ENCODE peak calls at places on chromosome 10, in seven cellular contexts. O is spleen; P is dermis microvascular lymphatic vessel endothelial cell; R is stimulated activated CD8-positive, alpha-beta memory T cell treated with anti-CD3 and anti-CD28 coated beads, Interleukin-12 subunit alpha, Interleukin-12 subunit beta, amount 100 ng/mL, for 1 hour; S is GM23338; Q is stimulated activated CD4-positive, alpha-beta T cell treated with anti-CD3 and anti-CD28 coated beads, Interleukin-2, amount 100 ng/mL, for 24 hours; B is T follicular helper cell. F is an unnamed sample.
A peak's percentile ranks its signal among the peaks of the same experiment; 100 is the strongest.

GRCh38 chr10:6023661-6024333 is 38.4 kb downstream of the IL2RA start:
- DNase-seq in O (no peak), P (no peak), R (no peak), S (no peak), Q (peak; percentile 12), B (no peak), F (no peak)

GRCh38 chr10:68781613-68782574 is 45.4 kb upstream of the STOX1 start:
- DNase-seq in O (no peak), P (no peak), R (no peak), S (no peak), Q (no peak), B (no peak), F (no peak)

GRCh38 chr10:126527645-126528319 is 139.5 kb upstream of the ADAM12 start:
- DNase-seq in O (no peak), P (no peak), R (no peak), S (no peak), Q (no peak), B (no peak), F (no peak)

GRCh38 chr10:112716924-112717348 is 233.1 kb upstream of the TCF7L2 start:
- DNase-seq in O (no peak), P (peak; percentile 55), R (no peak), S (no peak), Q (no peak), B (no peak), F (no peak)

GRCh38 chr10:108358912-108359311 is 1194.4 kb upstream of the SORCS1 start:
- DNase-seq in O (no peak), P (peak; percentile 89), R (no peak), S (no peak), Q (no peak), B (no peak), F (no peak)

GRCh38 chr10:125451319-125451718 is 231.6 kb downstream of the TEX36 start:
- DNase-seq in O (no peak), P (no peak), R (no peak), S (no peak), Q (no peak), B (no peak), F (no peak)

GRCh38 chr10:102726274-102726673 is 11.8 kb downstream of the SFXN2 start:
- DNase-seq in O (no peak), P (no peak), R (no peak), S (no peak), Q (no peak), B (no peak), F (no peak)

GRCh38 chr10:1257226-1257625 is 201.0 kb downstream of the WDR37 start:
- DNase-seq in O (peak; percentile 34), P (no peak), R (no peak), S (no peak), Q (no peak), B (no peak), F (no peak)

GRCh38 chr10:132967540-132967939 is 25.2 kb upstream of the CFAP46 start:
- DNase-seq in O (peak; percentile 55), P (peak; percentile 23), R (no peak), S (no peak), Q (no peak), B (no peak), F (no peak)

GRCh38 chr10:132407243-132407746 is 10.3 kb downstream of the PWWP2B start:
- DNase-seq in O (no peak), P (no peak), R (no peak), S (no peak), Q (no peak), B (no peak), F (no peak)

F was measured in H1.